ENCODE peak calls at places on chromosomes 12 and 14, in ten cellular contexts. L, U, C, H, N, T, R, Q, D and E are unnamed samples.

GRCh38 chr14:66395300-66395699 is 90.9 kb upstream of the CCDC196 start:
- DNase-seq in R (no peak), N (no peak), H (no peak), L (peak), Q (no peak), C (no peak), U (no peak), T (no peak), D (no peak), E (no peak)

GRCh38 chr12:123916729-123917128 is 55.9 kb downstream of the CCDC92 start:
- DNase-seq in Q (no peak), T (no peak), R (no peak), H (no peak), N (no peak), C (no peak), L (no peak), D (peak), U (no peak), E (no peak)

GRCh38 chr14:69956970-69957369 is 77.8 kb downstream of the SMOC1 start:
- DNase-seq in D (no peak), Q (no peak), U (no peak), L (no peak), C (no peak), H (no peak), R (no peak), N (no peak), T (no peak), E (no peak)

GRCh38 chr14:89618309-89618708 is 201.3 kb upstream of the FOXN3 start:
- DNase-seq in D (no peak), L (no peak), H (no peak), U (no peak), R (no peak), N (no peak), Q (no peak), T (no peak), C (no peak), E (no peak)

GRCh38 chr14:48243900-48244299 is 568.5 kb upstream of the MDGA2 start:
- DNase-seq in R (no peak), Q (no peak), L (no peak), T (no peak), H (no peak), N (no peak), U (no peak), C (no peak), D (no peak), E (no peak)

GRCh38 chr14:101234588-101234937 is 326.7 kb upstream of the DIO3 start:
- DNase-seq in L (no peak), R (no peak), T (no peak), U (no peak), H (peak), Q (no peak), D (no peak), C (no peak), N (no peak), E (no peak)

GRCh38 chr12:68950511-68950910 is 17.5 kb upstream of the CPM start:
- DNase-seq in H (no peak), N (no peak), Q (no peak), C (no peak), D (no peak), L (no peak), R (no peak), U (no peak), T (no peak), E (no peak)

GRCh38 chr12:105331805-105332251 is 1.3 kb downstream of the C12orf75 start:
- DNase-seq in N (peak), Q (no peak), D (no peak), T (no peak), U (no peak), L (peak), R (no peak), H (no peak), C (no peak), E (peak)

GRCh38 chr14:95901014-95901413 is 24.4 kb downstream of the TUNAR start:
- DNase-seq in U (no peak), D (peak), C (no peak), Q (no peak), L (no peak), H (no peak), T (no peak), R (no peak), N (no peak), E (no peak)
- H3K4me3 ChIP-seq in U (no peak), D (no peak), C (no peak), Q (no peak), L (no peak), H (no peak), T (no peak), R (no peak), N (no peak), E (no peak)

GRCh38 chr12:48121522-48121921 is 2.4 kb downstream of the PFKM start:
- DNase-seq in L (no peak), Q (no peak), D (no peak), C (no peak), N (no peak), T (no peak), H (no peak), R (no peak), U (no peak), E (no peak)
- H3K4me3 ChIP-seq in L (no peak), Q (no peak), D (no peak), C (no peak), N (no peak), T (no peak), H (no peak), R (no peak), U (no peak), E (no peak)

GRCh38 chr14:96040836-96041371 is 1.7 kb downstream of the C14orf132 start:
- DNase-seq in U (no peak), N (no peak), Q (no peak), R (no peak), H (no peak), D (peak), T (no peak), C (no peak), L (no peak), E (no peak)
- H3K4me3 ChIP-seq in U (peak), N (no peak), Q (no peak), R (no peak), H (peak), D (peak), T (no peak), C (no peak), L (peak), E (no peak)

DNA sequence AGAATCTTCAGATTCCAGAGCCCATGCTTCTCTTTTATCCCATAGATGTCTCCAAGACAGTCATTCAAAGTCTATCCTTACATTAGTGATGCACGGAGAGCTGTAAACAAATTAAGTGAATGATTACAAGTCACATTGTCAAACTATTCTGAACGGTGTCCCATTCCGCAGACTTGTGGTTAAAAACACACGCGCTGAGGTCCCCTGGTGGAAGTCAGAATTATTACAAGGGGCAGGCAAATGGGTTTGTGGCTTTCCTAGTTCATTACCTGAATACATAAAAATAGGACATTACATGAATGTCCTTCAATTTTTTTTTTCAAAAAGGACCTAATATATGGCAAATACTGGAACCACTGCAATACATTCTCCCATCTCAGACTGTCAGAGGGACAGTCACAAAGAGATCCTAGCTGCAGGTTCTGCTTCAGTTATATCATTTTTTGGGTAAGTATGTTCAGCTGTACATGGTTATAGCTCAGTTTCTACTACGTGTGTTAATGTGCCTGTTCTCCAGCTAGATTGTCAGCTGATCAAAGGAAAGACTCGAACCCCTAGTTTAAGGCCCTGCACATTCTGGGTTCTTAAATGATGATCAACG is 53.1 kb upstream of the STON2 start:
- DNase-seq in C (peak), H (no peak), L (peak), Q (no peak), R (no peak), T (peak), U (no peak), D (peak), N (peak), E (peak)
- H3K4me3 ChIP-seq in C (no peak), H (no peak), L (no peak), Q (no peak), R (no peak), T (no peak), U (no peak), D (no peak), N (no peak), E (no peak)

DNA sequence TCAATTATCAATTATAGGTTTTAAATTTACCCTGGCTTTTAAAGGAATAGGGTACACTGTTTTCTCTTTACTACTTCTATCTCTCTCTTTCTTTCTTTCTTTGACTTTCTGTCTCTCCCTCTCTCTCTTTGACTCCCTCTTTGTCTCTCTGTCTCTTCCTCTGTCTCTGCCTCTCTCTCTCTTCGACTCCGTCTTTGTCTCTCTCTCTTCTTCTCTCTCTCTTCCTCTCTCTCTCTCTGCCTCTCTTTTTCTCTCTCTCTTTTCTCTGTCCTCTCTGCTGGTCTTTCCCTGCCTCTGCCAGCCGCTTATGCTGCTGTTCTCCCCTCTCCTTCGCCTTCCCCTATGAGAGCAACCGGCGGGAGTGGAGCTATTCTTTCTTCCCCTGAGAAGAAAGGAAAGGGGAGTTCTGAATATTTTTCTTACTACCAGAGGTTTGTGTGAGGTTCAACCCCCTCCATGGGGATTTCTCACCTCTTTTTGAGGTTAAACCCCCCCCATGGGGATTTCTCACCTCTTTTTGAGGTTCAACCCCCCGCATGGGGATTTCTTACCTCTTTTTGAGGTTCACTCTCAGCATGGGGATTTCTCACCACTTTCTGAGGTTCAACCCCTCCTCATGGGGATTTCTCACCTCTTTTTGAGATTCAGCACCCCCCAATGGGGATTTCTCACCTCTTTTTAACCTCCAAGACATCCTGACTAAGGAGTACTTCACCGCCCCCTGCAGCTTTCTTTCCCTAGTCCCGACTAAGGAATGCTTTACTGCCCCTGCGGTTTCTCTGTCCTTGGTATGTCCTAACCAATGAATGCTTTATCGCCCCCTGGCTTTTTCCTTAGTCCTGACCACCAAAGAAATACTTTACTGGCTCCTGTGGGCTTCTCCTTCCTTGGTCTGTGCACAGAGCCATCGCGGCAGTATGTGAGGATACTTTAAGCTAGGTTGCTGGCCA is 27.4 kb upstream of the DDHD1 start:
- DNase-seq in L (peak), D (peak), H (no peak), R (no peak), U (no peak), Q (peak), N (peak), C (no peak), T (peak), E (peak)
- H3K4me3 ChIP-seq in L (no peak), D (no peak), H (no peak), R (no peak), U (no peak), Q (no peak), N (no peak), C (no peak), T (no peak), E (no peak)

GRCh38 chr12:122523846-122524718 is 2.7 kb downstream of the RSRC2 start:
- DNase-seq in R (no peak), Q (no peak), N (no peak), D (peak), U (no peak), L (no peak), H (no peak), T (no peak), C (no peak), E (no peak)
- H3K4me3 ChIP-seq in R (peak), Q (peak), N (peak), D (peak), U (peak), L (peak), H (peak), T (peak), C (no peak), E (peak)

GRCh38 chr12:65926119-65927004 is 102.1 kb downstream of the HMGA2 start:
- DNase-seq in D (no peak), Q (no peak), C (no peak), L (peak), H (no peak), R (no peak), U (no peak), T (no peak), N (no peak), E (no peak)

GRCh38 chr12:65925626-65926025 is 101.3 kb downstream of the HMGA2 start:
- DNase-seq in D (no peak), T (no peak), C (no peak), N (no peak), L (no peak), Q (no peak), H (no peak), U (no peak), R (peak), E (no peak)

GRCh38 chr12:65929641-65930040 is 105.4 kb downstream of the HMGA2 start:
- DNase-seq in R (no peak), T (no peak), Q (no peak), U (no peak), N (no peak), D (no peak), L (no peak), C (no peak), H (no peak), E (no peak)

GRCh38 chr12:65934480-65935115 is 110.3 kb downstream of the HMGA2 start:
- DNase-seq in L (no peak), H (no peak), Q (no peak), C (no peak), D (no peak), T (no peak), U (no peak), N (no peak), R (no peak), E (no peak)

GRCh38 chr12:65930114-65930828 is 106.0 kb downstream of the HMGA2 start:
- DNase-seq in N (no peak), Q (no peak), L (no peak), H (no peak), C (no peak), T (no peak), U (no peak), D (no peak), R (no peak), E (no peak)
- H3K4me3 ChIP-seq in N (no peak), Q (no peak), L (no peak), H (no peak), C (no peak), T (no peak), U (no peak), D (no peak), R (no peak), E (no peak)

DNA sequence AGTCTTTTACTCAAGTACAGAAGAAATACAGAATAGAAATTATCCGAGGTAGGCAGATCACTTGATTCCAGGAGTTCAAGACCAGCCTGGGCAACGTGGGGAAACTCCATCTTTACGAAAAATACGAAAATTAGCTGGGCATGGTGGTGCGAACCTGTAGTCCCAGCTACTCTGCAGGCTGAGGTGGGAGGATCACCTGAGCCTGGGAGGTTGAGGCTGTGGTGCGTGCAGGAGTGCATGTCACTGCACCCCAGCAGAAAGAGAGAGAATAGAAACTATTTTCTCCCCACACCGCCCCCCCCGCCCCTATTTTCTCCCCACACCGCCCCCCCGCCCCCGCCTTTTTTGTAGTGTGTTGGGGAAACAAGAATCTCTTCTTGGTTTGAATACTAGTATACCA is 2.2 kb downstream of the DNM1L start:
- DNase-seq in L (no peak), Q (no peak), N (no peak), C (no peak), U (no peak), T (peak), H (no peak), D (no peak), R (no peak), E (no peak)
- H3K4me3 ChIP-seq in L (peak), Q (no peak), N (no peak), C (no peak), U (no peak), T (peak), H (no peak), D (no peak), R (no peak), E (no peak)